ENCODE peak calls at places on chromosome 16, in four cellular contexts. R, A, V and L are unnamed samples.

GRCh38 chr16:89859809-89860075 is 13.7 kb upstream of the TCF25 start:
- DNase-seq in R (no peak), A (no peak), V (no peak), L (no peak)

GRCh38 chr16:87074635-87075318 is 242.4 kb downstream of the C16orf95 start:
- DNase-seq in R (no peak), A (no peak), V (no peak), L (no peak)

GRCh38 chr16:31134091-31134571 is 1.4 kb downstream of the PRSS8 start:
- DNase-seq in A (peak), V (no peak), R (no peak), L (no peak)

GRCh38 chr16:65829076-65829475 is 537.4 kb upstream of the CDH5 start:
- DNase-seq in V (no peak), A (no peak), R (no peak), L (no peak)

GRCh38 chr16:66223176-66223780 is 143.2 kb upstream of the CDH5 start:
- DNase-seq in V (no peak), R (no peak), A (no peak), L (no peak)

GRCh38 chr16:548586-548985 is 11.6 kb upstream of the PRR35 start:
- DNase-seq in V (no peak), A (no peak), R (no peak), L (no peak)

GRCh38 chr16:47729701-47730100 is 268.6 kb downstream of the PHKB start:
- DNase-seq in V (no peak), A (no peak), R (no peak), L (no peak)

GRCh38 chr16:11596572-11597226 is 10.0 kb upstream of the LITAF start:
- DNase-seq in V (no peak), R (no peak), A (peak), L (no peak)

GRCh38 chr16:11636172-11636721 is 32.0 kb upstream of the SNN start:
- DNase-seq in V (peak), A (no peak), R (no peak), L (no peak)

GRCh38 chr16:46793841-46794240 is 37.1 kb downstream of the C16orf87 start:
- DNase-seq in V (no peak), A (no peak), R (no peak), L (no peak)

GRCh38 chr16:72938426-72939164 is 109.3 kb downstream of the ZFHX3 start:
- DNase-seq in R (no peak), V (no peak), A (peak), L (no peak)

GRCh38 chr16:89996178-89996489 is 23.1 kb downstream of the DBNDD1 start:
- DNase-seq in A (no peak), V (no peak), R (no peak), L (no peak)

GRCh38 chr16:53872248-53873221 is 168.6 kb downstream of the FTO start:
- DNase-seq in R (no peak), A (peak), V (no peak), L (no peak)

GRCh38 chr16:50494501-50495491 is 53.4 kb upstream of the NKD1 start:
- DNase-seq in V (no peak), A (no peak), R (no peak), L (no peak)

GRCh38 chr16:12210925-12211869 is 234.7 kb downstream of the SNX29 start:
- DNase-seq in R (no peak), A (no peak), V (no peak), L (no peak)

GRCh38 chr16:81516478-81517149 is 72.0 kb downstream of the CMIP start:
- DNase-seq in V (no peak), A (no peak), R (peak), L (no peak)

GRCh38 chr16:69796285-69797118 is 34.4 kb downstream of the WWP2 start:
- DNase-seq in A (peak), R (no peak), V (peak), L (no peak)

GRCh38 chr16:29694384-29695195 is 15.6 kb downstream of the QPRT start:
- DNase-seq in V (no peak), R (no peak), A (no peak), L (no peak)
- TF ChIP-seq CTCF in V (no peak), R (no peak), A (no peak), L (no peak)

GRCh38 chr16:3611145-3611977 is at the start of gene SLX4:
- DNase-seq in A (peak), R (peak), V (peak), L (peak)
- TF ChIP-seq CTCF in A (no peak), R (peak), V (no peak), L (no peak)

GRCh38 chr16:5042574-5043171 is 8.9 kb upstream of the NAGPA start:
- DNase-seq in A (peak), R (no peak), V (no peak), L (no peak)
- TF ChIP-seq CTCF in A (no peak), R (no peak), V (peak), L (no peak)

GRCh38 chr16:2335286-2335895 is 5.1 kb downstream of the ABCA3 start:
- DNase-seq in A (no peak), V (no peak), R (no peak), L (no peak)
- TF ChIP-seq CTCF in A (no peak), V (no peak), R (no peak), L (no peak)

GRCh38 chr16:85549766-85550421 is 63.2 kb upstream of the GSE1 start:
- DNase-seq in R (no peak), V (no peak), A (no peak), L (no peak)

GRCh38 chr16:85548375-85548774 is 64.7 kb upstream of the GSE1 start:
- DNase-seq in A (no peak), V (no peak), R (no peak), L (no peak)

GRCh38 chr16:85552980-85553435 is 60.1 kb upstream of the GSE1 start:
- DNase-seq in V (no peak), R (no peak), A (no peak), L (no peak)

GRCh38 chr16:85551319-85551978 is 61.7 kb upstream of the GSE1 start:
- DNase-seq in R (no peak), A (no peak), V (peak), L (no peak)

GRCh38 chr16:85550422-85551318 is 62.5 kb upstream of the GSE1 start:
- DNase-seq in V (peak), R (no peak), A (no peak), L (no peak)
- TF ChIP-seq CTCF in V (peak), R (peak), A (no peak), L (no peak)